ENCODE peak calls at places on chromosomes 7 and 10, in four cellular contexts. One of them, this sample, is unnamed.

GRCh38 chr7:25624837-25625236 is 396.6 kb upstream of the NPVF start:
- DNase-seq in endothelial cell of umbilical vein: no peak
- DNase-seq in WTC11: no peak
- DNase-seq in K562: no peak
- DNase-seq in this sample: no peak

GRCh38 chr7:117623606-117624005 is 143.8 kb downstream of the CFTR start:
- DNase-seq in K562: no peak
- DNase-seq in endothelial cell of umbilical vein: no peak
- DNase-seq in WTC11: no peak
- DNase-seq in this sample: no peak

GRCh38 chr10:11454958-11455566 is 156.4 kb downstream of the USP6NL start:
- DNase-seq in K562: no peak
- DNase-seq in WTC11: no peak
- DNase-seq in endothelial cell of umbilical vein: no peak
- DNase-seq in this sample: no peak

GRCh38 chr7:75889826-75890225 is 11.0 kb downstream of the RHBDD2 start:
- DNase-seq in WTC11: no peak
- DNase-seq in K562: peak
- DNase-seq in endothelial cell of umbilical vein: no peak
- DNase-seq in this sample: no peak

GRCh38 chr10:125158528-125159485 is 1.6 kb downstream of the CTBP2 start:
- DNase-seq in WTC11: no peak
- DNase-seq in K562: peak
- DNase-seq in endothelial cell of umbilical vein: peak
- DNase-seq in this sample: peak

GRCh38 chr7:44625899-44626511 is 19.6 kb downstream of the OGDH start:
- DNase-seq in K562: no peak
- DNase-seq in WTC11: no peak
- DNase-seq in endothelial cell of umbilical vein: no peak
- DNase-seq in this sample: no peak

GRCh38 chr7:139728203-139728602 is 49.6 kb downstream of the HIPK2 start:
- DNase-seq in endothelial cell of umbilical vein: no peak
- DNase-seq in K562: no peak
- DNase-seq in WTC11: no peak
- DNase-seq in this sample: no peak

GRCh38 chr10:127869329-127869728 is 23.4 kb downstream of the CLRN3 start:
- DNase-seq in endothelial cell of umbilical vein: no peak
- DNase-seq in WTC11: no peak
- DNase-seq in K562: no peak
- DNase-seq in this sample: no peak

GRCh38 chr10:84375011-84375410 is 46.6 kb downstream of the CCSER2 start:
- DNase-seq in WTC11: peak
- DNase-seq in endothelial cell of umbilical vein: peak
- DNase-seq in K562: peak
- DNase-seq in this sample: peak

GRCh38 chr7:39589323-39590111 is 23.3 kb downstream of the YAE1 start:
- DNase-seq in K562: peak
- DNase-seq in WTC11: peak
- DNase-seq in endothelial cell of umbilical vein: peak
- DNase-seq in this sample: no peak

GRCh38 chr7:157763279-157764000 is 426.6 kb downstream of the DNAJB6 start:
- DNase-seq in K562: no peak
- DNase-seq in endothelial cell of umbilical vein: no peak
- DNase-seq in WTC11: no peak
- DNase-seq in this sample: no peak

GRCh38 chr7:119377-120163 is 72.8 kb upstream of the FAM20C start:
- DNase-seq in WTC11: no peak
- DNase-seq in endothelial cell of umbilical vein: no peak
- DNase-seq in K562: no peak
- DNase-seq in this sample: no peak

GRCh38 chr7:1804310-1804709 is 134.2 kb downstream of the ELFN1 start:
- DNase-seq in K562: no peak
- DNase-seq in WTC11: no peak
- DNase-seq in endothelial cell of umbilical vein: no peak
- DNase-seq in this sample: no peak

GRCh38 chr10:89414146-89414878 is at the start of gene IFIT5:
- DNase-seq in endothelial cell of umbilical vein: peak
- DNase-seq in K562: peak
- DNase-seq in WTC11: peak
- DNase-seq in this sample: peak

GRCh38 chr7:31036941-31037340 is 15.2 kb upstream of the ADCYAP1R1 start:
- DNase-seq in endothelial cell of umbilical vein: no peak
- DNase-seq in K562: no peak
- DNase-seq in WTC11: no peak
- DNase-seq in this sample: no peak

GRCh38 chr7:83427929-83428328 is 221.0 kb downstream of the SEMA3E start:
- DNase-seq in endothelial cell of umbilical vein: no peak
- DNase-seq in K562: no peak
- DNase-seq in WTC11: no peak
- DNase-seq in this sample: no peak

GRCh38 chr10:97020452-97021400 is 165.0 kb downstream of the SLIT1 start:
- DNase-seq in K562: no peak
- DNase-seq in WTC11: no peak
- DNase-seq in endothelial cell of umbilical vein: no peak
- DNase-seq in this sample: no peak

GRCh38 chr7:40987571-40987970 is 715.3 kb downstream of the INHBA start:
- DNase-seq in WTC11: no peak
- DNase-seq in K562: no peak
- DNase-seq in endothelial cell of umbilical vein: no peak
- DNase-seq in this sample: no peak

GRCh38 chr7:44307905-44308740 is 17.3 kb downstream of the CAMK2B start:
- DNase-seq in endothelial cell of umbilical vein: no peak
- DNase-seq in K562: no peak
- DNase-seq in WTC11: no peak
- DNase-seq in this sample: no peak

GRCh38 chr7:122082670-122083069 is 61.4 kb downstream of the AASS start:
- DNase-seq in endothelial cell of umbilical vein: no peak
- DNase-seq in K562: no peak
- DNase-seq in WTC11: no peak
- DNase-seq in this sample: no peak

GRCh38 chr7:123580406-123581161 is 21.0 kb upstream of the ASB15 start:
- DNase-seq in K562: peak
- DNase-seq in endothelial cell of umbilical vein: peak
- DNase-seq in WTC11: no peak
- DNase-seq in this sample: peak

GRCh38 chr10:19819419-19820033 is 3.3 kb downstream of the PLXDC2 start:
- DNase-seq in K562: peak
- DNase-seq in WTC11: no peak
- DNase-seq in endothelial cell of umbilical vein: peak
- DNase-seq in this sample: peak

GRCh38 chr10:34262965-34263364 is 552.1 kb downstream of the PARD3 start:
- DNase-seq in endothelial cell of umbilical vein: peak
- DNase-seq in WTC11: no peak
- DNase-seq in K562: no peak
- DNase-seq in this sample: no peak
- TF ChIP-seq JUN in endothelial cell of umbilical vein: no peak
- TF ChIP-seq JUN in WTC11: no peak
- TF ChIP-seq JUN in K562: no peak
- TF ChIP-seq JUN in this sample: no peak

GRCh38 chr7:27098493-27099223 is 2.9 kb upstream of the HOXA1 start:
- DNase-seq in WTC11: no peak
- DNase-seq in endothelial cell of umbilical vein: peak
- DNase-seq in K562: no peak
- DNase-seq in this sample: no peak
- TF ChIP-seq JUN in WTC11: no peak
- TF ChIP-seq JUN in endothelial cell of umbilical vein: no peak
- TF ChIP-seq JUN in K562: no peak
- TF ChIP-seq JUN in this sample: no peak

GRCh38 chr7:151248191-151249033 is at the start of gene SMARCD3:
- DNase-seq in WTC11: peak
- DNase-seq in K562: peak
- DNase-seq in endothelial cell of umbilical vein: peak
- DNase-seq in this sample: peak
- TF ChIP-seq JUN in WTC11: no peak
- TF ChIP-seq JUN in K562: no peak
- TF ChIP-seq JUN in endothelial cell of umbilical vein: no peak
- TF ChIP-seq JUN in this sample: peak

DNA sequence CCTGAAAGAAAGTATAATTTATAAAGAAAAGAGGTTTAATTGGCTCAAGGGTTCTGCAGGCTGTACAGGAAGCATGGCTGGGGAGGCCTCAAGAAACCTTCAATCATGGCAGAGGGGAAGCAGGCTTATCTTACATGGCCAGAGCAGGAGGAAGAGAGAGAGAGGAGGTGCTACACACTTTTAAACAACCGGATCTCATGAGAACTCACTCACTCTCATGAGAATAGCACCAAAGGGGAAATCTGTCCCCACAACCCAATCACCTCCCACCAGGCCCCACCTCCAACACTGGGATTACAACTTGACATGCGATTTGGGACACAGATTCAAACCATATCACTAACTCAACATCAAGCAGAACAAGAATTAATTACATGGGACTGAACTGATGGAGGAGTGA is 6.9 kb upstream of the ZNF485 start:
- DNase-seq in WTC11: no peak
- DNase-seq in K562: peak
- DNase-seq in endothelial cell of umbilical vein: no peak
- DNase-seq in this sample: no peak
- TF ChIP-seq JUN in WTC11: no peak
- TF ChIP-seq JUN in K562: no peak
- TF ChIP-seq JUN in endothelial cell of umbilical vein: no peak
- TF ChIP-seq JUN in this sample: no peak

DNA sequence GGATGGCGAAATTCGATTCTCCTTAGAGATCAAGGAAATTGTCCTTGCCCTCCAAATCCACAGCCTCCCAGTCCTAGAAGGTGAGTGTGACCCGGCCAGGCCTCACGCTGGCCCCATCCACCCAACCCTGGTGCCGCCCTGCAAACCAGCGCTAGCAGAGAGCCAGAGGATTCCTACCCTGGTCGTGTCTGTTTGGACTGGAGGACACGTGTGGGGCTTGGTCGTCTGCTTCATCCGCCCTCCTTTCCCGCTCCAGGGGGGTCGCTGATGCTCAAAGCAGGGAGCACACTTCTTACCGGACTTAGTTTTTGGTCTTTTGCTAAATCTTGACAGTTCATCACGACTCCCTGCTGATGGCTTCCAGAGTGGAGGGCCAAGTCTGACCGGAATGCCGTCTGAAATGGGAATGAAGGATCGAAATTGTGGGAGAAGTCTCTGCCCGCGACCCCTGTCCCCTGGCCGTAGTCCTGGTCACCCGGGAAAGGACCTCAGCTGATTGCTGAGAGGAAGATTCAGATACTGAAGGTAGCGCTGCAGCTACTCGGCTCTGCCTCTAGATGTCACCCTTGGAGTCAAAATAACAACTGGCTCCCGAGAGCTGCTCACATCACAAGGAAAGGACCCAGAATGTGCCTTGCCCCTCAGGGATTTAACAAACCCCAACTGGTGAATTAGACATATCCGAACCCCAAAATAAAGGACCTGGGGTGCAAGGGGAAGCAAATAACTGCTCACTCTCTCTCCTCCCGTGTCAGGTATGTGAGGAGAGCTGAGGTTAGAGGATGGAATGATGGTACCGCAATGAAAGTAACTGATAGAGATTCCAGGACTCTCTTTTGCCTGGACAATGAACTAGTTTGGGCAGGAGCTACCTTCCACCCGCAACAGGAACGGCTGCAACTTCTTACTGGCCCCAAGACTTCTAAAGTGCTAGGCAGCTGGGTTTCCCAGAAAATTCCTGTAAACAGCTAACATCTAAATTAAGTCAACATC is 23.5 kb upstream of the ORC5 start:
- DNase-seq in K562: peak
- DNase-seq in endothelial cell of umbilical vein: peak
- DNase-seq in WTC11: peak
- DNase-seq in this sample: peak
- TF ChIP-seq JUN in K562: no peak
- TF ChIP-seq JUN in endothelial cell of umbilical vein: no peak
- TF ChIP-seq JUN in WTC11: no peak
- TF ChIP-seq JUN in this sample: no peak

DNA sequence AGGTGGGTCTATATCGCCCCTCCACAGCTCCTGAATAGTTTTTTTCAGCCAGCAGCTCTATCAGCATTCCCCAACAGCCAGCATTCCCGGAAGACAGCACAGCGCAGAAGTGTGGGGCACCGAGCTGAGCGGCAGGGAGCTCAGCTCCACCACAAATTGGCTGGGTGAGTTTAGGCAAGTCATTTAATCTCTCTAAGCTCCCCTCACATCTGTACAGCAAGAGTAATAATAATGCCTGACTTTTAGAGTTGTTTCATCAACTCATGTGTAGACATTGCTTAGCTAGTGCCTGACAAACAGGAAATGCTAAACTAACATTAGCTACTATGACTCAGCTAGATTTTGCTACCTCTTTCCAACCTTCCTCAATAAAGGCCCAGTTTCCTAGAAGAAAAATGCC is 247.9 kb upstream of the PTN start:
- DNase-seq in WTC11: no peak
- DNase-seq in K562: peak
- DNase-seq in endothelial cell of umbilical vein: peak
- DNase-seq in this sample: no peak
- TF ChIP-seq JUN in WTC11: no peak
- TF ChIP-seq JUN in K562: no peak
- TF ChIP-seq JUN in endothelial cell of umbilical vein: peak
- TF ChIP-seq JUN in this sample: no peak

GRCh38 chr7:106450716-106451115 is 165.9 kb upstream of the NAMPT start:
- DNase-seq in WTC11: no peak
- DNase-seq in endothelial cell of umbilical vein: no peak
- DNase-seq in K562: no peak
- DNase-seq in this sample: no peak

GRCh38 chr7:106447318-106447847 is 162.6 kb upstream of the NAMPT start:
- DNase-seq in WTC11: no peak
- DNase-seq in K562: peak
- DNase-seq in endothelial cell of umbilical vein: no peak
- DNase-seq in this sample: no peak

GRCh38 chr7:106448346-106448991 is 163.7 kb upstream of the NAMPT start:
- DNase-seq in K562: peak
- DNase-seq in WTC11: no peak
- DNase-seq in endothelial cell of umbilical vein: no peak
- DNase-seq in this sample: no peak

GRCh38 chr7:106451171-106451570 is 166.4 kb upstream of the NAMPT start:
- DNase-seq in K562: no peak
- DNase-seq in WTC11: no peak
- DNase-seq in endothelial cell of umbilical vein: no peak
- DNase-seq in this sample: no peak

DNA sequence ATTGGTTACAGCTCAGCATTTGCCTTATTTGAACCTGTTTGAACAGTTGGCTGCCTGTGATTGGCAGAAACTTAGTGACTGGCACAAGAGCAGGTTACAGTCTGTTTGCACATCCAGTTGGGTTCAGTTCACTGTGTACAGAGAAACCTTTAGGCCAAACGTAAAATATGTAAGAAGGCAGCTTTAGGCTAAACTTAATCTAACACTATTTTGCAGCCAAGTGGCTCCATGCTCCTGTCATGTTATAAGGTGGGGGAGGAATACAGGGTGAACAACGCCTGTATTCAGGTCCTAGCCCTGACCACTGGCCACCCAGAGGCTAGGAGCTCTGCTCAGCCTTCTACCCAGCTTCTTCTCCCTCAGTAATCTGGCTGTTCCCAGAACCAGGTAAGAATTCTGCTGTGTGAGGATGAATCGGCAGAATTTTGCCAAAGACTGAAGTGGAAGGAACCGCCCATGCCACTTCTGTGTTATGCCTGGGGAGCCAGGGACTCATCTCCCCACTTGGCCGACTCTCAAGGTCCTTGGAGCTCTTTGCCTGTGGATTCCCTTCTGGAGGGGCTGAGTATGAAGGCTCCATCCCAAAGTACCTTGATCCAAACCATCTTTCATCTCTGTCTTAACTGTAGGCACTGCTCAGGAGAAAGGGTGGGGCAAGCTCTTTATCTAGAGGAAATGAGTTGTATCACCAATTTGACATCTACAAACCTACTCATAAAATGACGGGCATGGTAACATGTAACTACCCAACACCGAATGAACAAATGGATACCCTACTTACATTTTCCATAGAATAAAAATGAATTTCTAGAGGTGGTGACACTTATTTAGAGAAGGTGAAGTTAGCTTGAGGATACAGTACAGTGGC is 164.4 kb upstream of the NAMPT start:
- DNase-seq in K562: peak
- DNase-seq in endothelial cell of umbilical vein: no peak
- DNase-seq in WTC11: no peak
- DNase-seq in this sample: peak
- TF ChIP-seq JUN in K562: no peak
- TF ChIP-seq JUN in endothelial cell of umbilical vein: no peak
- TF ChIP-seq JUN in WTC11: no peak
- TF ChIP-seq JUN in this sample: no peak

This sample was measured in A549.